ENCODE peak calls at places on chromosomes 11 and 22, in five cellular contexts. I is naive thymus-derived CD8-positive, alpha-beta T cell; K is right lobe of liver; J is Kasumi-1; S is GM23248. M is an unnamed sample.

GRCh38 chr11:73288873-73289707 is 17.0 kb downstream of the P2RY6 start:
- DNase-seq in I (peak), K (peak), J (peak), S (peak), M (no peak)

GRCh38 chr11:78786086-78786485 is 211.4 kb upstream of the NARS2 start:
- DNase-seq in I (no peak), K (no peak), J (no peak), S (no peak), M (no peak)

GRCh38 chr22:20312396-20313191 is 7.3 kb downstream of the DGCR6L start:
- DNase-seq in I (peak), K (peak), J (no peak), S (no peak), M (no peak)

GRCh38 chr11:58564226-58564625 is 11.4 kb downstream of the LPXN start:
- DNase-seq in I (no peak), K (no peak), J (peak), S (peak), M (no peak)

GRCh38 chr11:121459413-121460041 is 6.8 kb upstream of the SORL1-AS1 start:
- DNase-seq in I (peak), K (peak), J (no peak), S (no peak), M (no peak)

GRCh38 chr11:27830206-27830605 is 130.0 kb upstream of the BDNF start:
- DNase-seq in I (no peak), K (no peak), J (no peak), S (no peak), M (no peak)

GRCh38 chr11:59247535-59248227 is 35.0 kb upstream of the MPEG1 start:
- DNase-seq in I (no peak), K (no peak), J (peak), S (peak), M (no peak)

GRCh38 chr22:32103648-32104326 is 55.3 kb downstream of the C22orf42 start:
- DNase-seq in I (no peak), K (no peak), J (peak), S (peak), M (no peak)

GRCh38 chr22:40031766-40032470 is 37.2 kb downstream of the FAM83F start:
- DNase-seq in I (no peak), K (no peak), J (no peak), S (peak), M (no peak)

GRCh38 chr22:35783943-35784614 is 66.4 kb downstream of the APOL5 start:
- DNase-seq in I (no peak), K (no peak), J (no peak), S (peak), M (no peak)